ENCODE peak calls at places on chromosomes 6 and 20, in six cellular contexts. G, T, Z, A, U and R are unnamed samples.

GRCh38 chr6:30682181-30683117 is 4.0 kb downstream of the PPP1R18 start:
- DNase-seq in G (peak), U (peak), Z (peak), A (peak), T (peak), R (peak)

GRCh38 chr6:3455121-3455489 is 1.7 kb downstream of the SLC22A23 start:
- DNase-seq in U (no peak), A (no peak), T (no peak), G (no peak), Z (no peak), R (no peak)

GRCh38 chr6:7201444-7201731 is 93.6 kb downstream of the RREB1 start:
- DNase-seq in G (no peak), Z (no peak), T (no peak), U (no peak), A (no peak), R (no peak)

GRCh38 chr6:113526995-113527394 is 330.1 kb upstream of the MARCKS start:
- DNase-seq in T (no peak), A (no peak), Z (no peak), U (no peak), G (no peak), R (no peak)

GRCh38 chr6:28218312-28219248 is 6.5 kb upstream of the ZSCAN9 start:
- DNase-seq in G (peak), U (no peak), A (peak), T (peak), Z (peak), R (peak)

GRCh38 chr6:37732688-37733087 is 35.0 kb upstream of the MDGA1 start:
- DNase-seq in T (no peak), Z (no peak), U (no peak), A (no peak), G (no peak), R (no peak)

GRCh38 chr6:27617046-27617687 is 144.3 kb upstream of the ZNF184 start:
- DNase-seq in G (no peak), A (no peak), Z (no peak), U (no peak), T (no peak), R (no peak)

GRCh38 chr20:3377644-3378043 is 29.8 kb downstream of the DNAAF9 start:
- DNase-seq in T (no peak), G (no peak), A (no peak), Z (no peak), U (no peak), R (no peak)

GRCh38 chr20:37517371-37517748 is 3.7 kb upstream of the NNAT start:
- DNase-seq in T (no peak), A (no peak), Z (no peak), G (no peak), U (no peak), R (no peak)

GRCh38 chr6:102732908-102733307 is 1339.4 kb downstream of the GRIK2 start:
- DNase-seq in A (no peak), U (no peak), Z (no peak), G (no peak), T (no peak), R (no peak)

GRCh38 chr6:36818741-36819140 is 20.5 kb downstream of the CPNE5 start:
- DNase-seq in A (no peak), G (no peak), Z (no peak), T (no peak), U (no peak), R (no peak)

GRCh38 chr20:19392344-19393140 is 180.1 kb downstream of the SLC24A3 start:
- DNase-seq in A (no peak), Z (no peak), U (no peak), G (no peak), T (no peak), R (no peak)

GRCh38 chr6:31128093-31128676 is 7.9 kb upstream of the CDSN start:
- DNase-seq in G (no peak), U (no peak), Z (peak), T (peak), A (peak), R (peak)

GRCh38 chr6:142152731-142153130 is 5.7 kb downstream of the VTA1 start:
- DNase-seq in T (no peak), A (no peak), Z (no peak), G (no peak), U (no peak), R (no peak)

GRCh38 chr6:164455835-164456234 is 853.6 kb downstream of the C6orf118 start:
- DNase-seq in Z (no peak), G (no peak), T (no peak), A (no peak), U (no peak), R (no peak)

GRCh38 chr20:51440589-51440988 is 101.9 kb downstream of the NFATC2 start:
- DNase-seq in T (no peak), U (no peak), A (no peak), Z (no peak), G (no peak), R (no peak)

GRCh38 chr20:5191829-5192569 is 65.2 kb downstream of the CDS2 start:
- DNase-seq in G (no peak), T (peak), U (no peak), A (no peak), Z (no peak), R (peak)

GRCh38 chr20:29410805-29411457 is 1846.5 kb upstream of the DEFB115 start:
- DNase-seq in A (no peak), U (no peak), G (no peak), T (no peak), Z (no peak), R (no peak)

GRCh38 chr20:29408034-29408695 is 1849.3 kb upstream of the DEFB115 start:
- DNase-seq in A (no peak), G (no peak), Z (no peak), U (no peak), T (no peak), R (no peak)

DNA sequence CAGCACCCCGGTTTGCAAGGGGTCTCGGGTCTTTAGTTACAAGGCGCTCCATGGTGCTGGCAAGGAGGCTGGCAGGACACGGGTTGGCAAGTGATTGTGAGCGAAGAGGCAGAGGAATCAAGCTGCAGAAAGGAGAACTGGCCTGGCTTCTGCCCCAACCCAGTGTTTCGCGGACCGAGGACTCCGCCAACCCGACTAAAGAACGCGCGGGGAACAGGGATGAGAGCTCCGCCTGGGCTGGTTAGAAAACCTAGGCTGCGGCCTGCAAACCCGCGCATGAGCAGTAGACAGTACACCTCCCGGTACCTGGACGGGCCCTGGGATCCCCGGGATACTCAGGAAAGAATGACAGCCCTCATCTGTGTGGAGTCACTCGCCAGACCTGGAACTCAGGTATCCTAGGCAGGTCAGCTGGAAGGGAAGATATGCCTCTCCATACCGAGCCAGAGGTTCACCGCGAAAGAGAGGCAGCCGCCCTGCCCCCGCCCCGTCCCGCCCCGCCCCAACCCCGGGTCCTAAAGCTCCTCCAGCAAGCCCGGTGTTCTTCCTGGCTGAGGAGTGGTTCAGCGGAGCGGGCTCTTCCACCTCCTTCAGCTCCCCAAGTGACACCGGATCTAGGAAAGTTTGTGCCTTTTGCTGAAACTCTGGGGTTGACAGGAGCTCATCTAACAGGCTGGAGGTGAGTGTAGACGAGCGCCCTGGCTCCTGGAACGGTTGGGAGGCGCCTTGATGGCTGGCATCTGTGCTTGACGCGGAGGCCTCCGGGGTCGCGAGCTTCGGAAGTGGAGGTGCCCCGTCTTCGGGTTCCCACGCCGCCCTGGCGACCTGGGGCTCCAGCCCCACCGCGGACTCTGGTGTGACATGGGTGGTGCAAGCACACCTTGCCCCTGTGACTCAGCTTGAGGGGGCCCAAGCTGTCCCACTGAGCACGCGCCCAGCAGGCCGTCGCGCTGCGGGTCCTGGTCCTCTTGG is 1847.3 kb upstream of the DEFB115 start:
- DNase-seq in A (no peak), G (no peak), T (no peak), U (no peak), Z (no peak), R (no peak)
- H3K4me3 ChIP-seq in A (no peak), G (peak), T (no peak), U (no peak), Z (no peak), R (no peak)

GRCh38 chr6:135052939-135053338 is 1.7 kb downstream of the HBS1L start:
- DNase-seq in G (no peak), Z (no peak), A (no peak), T (no peak), U (no peak), R (no peak)
- H3K4me3 ChIP-seq in G (no peak), Z (no peak), A (peak), T (no peak), U (peak), R (no peak)

GRCh38 chr6:43369174-43370002 is at the start of gene ZNF318:
- DNase-seq in G (peak), U (peak), T (peak), A (peak), Z (peak), R (peak)

GRCh38 chr6:43373252-43373875 is 3.9 kb upstream of the ZNF318 start:
- DNase-seq in Z (no peak), T (no peak), U (no peak), A (no peak), G (no peak), R (no peak)

GRCh38 chr6:43368517-43369160 is 808 bp downstream of the ZNF318 start:
- DNase-seq in Z (peak), A (peak), U (peak), T (peak), G (peak), R (peak)

DNA sequence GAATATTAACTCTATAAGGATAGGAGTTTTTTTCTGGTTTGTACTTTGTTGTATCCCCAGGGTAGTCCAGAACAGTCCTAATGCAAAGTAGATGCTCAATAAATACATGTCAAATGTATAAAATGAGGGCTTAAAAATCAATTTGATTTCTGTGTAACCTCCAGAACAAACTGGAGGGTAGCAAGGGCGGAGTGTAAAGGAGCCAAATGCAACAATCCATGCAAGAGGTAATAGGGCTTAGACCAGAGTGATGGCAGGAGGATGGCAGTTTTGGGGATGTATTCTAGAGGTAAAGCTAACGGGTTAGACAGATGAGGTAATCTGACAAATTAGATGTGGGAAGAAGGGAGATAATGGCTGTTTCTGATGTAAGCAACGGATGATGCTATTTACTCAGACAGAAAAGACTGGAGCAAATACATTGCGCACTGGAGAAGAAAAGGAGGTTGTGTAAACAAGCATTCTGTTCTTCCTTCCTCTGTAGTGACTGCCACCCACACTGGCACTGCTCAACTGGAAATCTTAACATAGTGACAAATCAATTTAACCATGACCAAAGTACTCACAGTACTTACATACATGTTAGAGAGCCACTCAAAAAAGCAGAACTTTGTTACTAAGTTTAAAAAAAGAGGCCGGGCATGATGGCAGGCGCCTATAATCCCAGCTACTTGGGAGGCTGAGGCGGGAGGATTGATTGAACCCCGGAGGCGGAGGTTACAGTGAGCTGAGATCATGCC is 2.0 kb downstream of the ZNF318 start:
- DNase-seq in G (no peak), U (no peak), Z (no peak), T (no peak), A (no peak), R (no peak)
- H3K4me3 ChIP-seq in G (peak), U (peak), Z (peak), T (no peak), A (peak), R (no peak)

GRCh38 chr6:39227476-39227875 is 1.8 kb downstream of the KCNK5 start:
- DNase-seq in G (no peak), U (no peak), Z (no peak), T (no peak), A (no peak), R (no peak)
- H3K4me3 ChIP-seq in G (no peak), U (peak), Z (peak), T (no peak), A (no peak), R (no peak)